ENCODE peak calls at places on chromosome 19, in nine cellular contexts. X, A, D, Q, J, Y, E, G and T are unnamed samples.
A peak's percentile ranks its signal among the peaks of the same experiment; 100 is the strongest.

GRCh38 chr19:5046339-5047039 is 77.6 kb downstream of the KDM4B start:
- DNase-seq in Q (peak; percentile 60), D (peak; percentile 68), X (no peak), E (peak; percentile 86), G (no peak), A (no peak), J (no peak), Y (no peak), T (peak; percentile 98)

GRCh38 chr19:5109560-5109959 is 140.6 kb downstream of the KDM4B start:
- DNase-seq in Y (no peak), G (no peak), A (no peak), J (peak; percentile 89), D (no peak), E (no peak), Q (no peak), X (no peak), T (no peak)

GRCh38 chr19:10975374-10976036 is 14.7 kb downstream of the SMARCA4 start:
- DNase-seq in G (no peak), X (no peak), J (no peak), Q (no peak), A (no peak), Y (no peak), D (peak; percentile 47), E (no peak), T (no peak)

GRCh38 chr19:32631381-32631780 is 43.6 kb downstream of the ANKRD27 start:
- DNase-seq in Y (no peak), J (no peak), G (no peak), X (peak; percentile 13), A (no peak), D (no peak), Q (no peak), E (no peak), T (no peak)

GRCh38 chr19:1860133-1860775 is 3.1 kb downstream of the KLF16 start:
- DNase-seq in Y (peak; percentile 68), G (peak; percentile 54), D (peak; percentile 69), X (peak; percentile 31), E (no peak), J (peak; percentile 79), A (peak; percentile 52), Q (peak; percentile 54), T (peak; percentile 1)

GRCh38 chr19:49657493-49658138 is 8.0 kb downstream of the IRF3 start:
- DNase-seq in J (no peak), A (no peak), E (no peak), Q (no peak), G (no peak), Y (no peak), X (no peak), D (no peak), T (no peak)

GRCh38 chr19:31344403-31344802 is 4.8 kb downstream of the TSHZ3 start:
- DNase-seq in A (no peak), G (no peak), E (no peak), X (no peak), J (peak; percentile 61), Q (no peak), D (no peak), Y (no peak), T (no peak)

GRCh38 chr19:32457540-32457939 is 52.0 kb downstream of the DPY19L3 start:
- DNase-seq in X (no peak), E (no peak), Y (no peak), A (no peak), Q (no peak), G (no peak), J (no peak), D (no peak), T (no peak)

GRCh38 chr19:52941941-52942370 is 18.7 kb upstream of the ZNF888 start:
- DNase-seq in G (no peak), A (no peak), Y (no peak), X (no peak), E (no peak), J (peak; percentile 74), D (no peak), Q (peak; percentile 7), T (peak; percentile 57)

GRCh38 chr19:8680676-8681344 is 17.8 kb downstream of the ACTL9 start:
- DNase-seq in D (no peak), J (no peak), Q (no peak), Y (no peak), A (no peak), E (no peak), X (no peak), G (no peak), T (no peak)

GRCh38 chr19:42086770-42087550 is 11.0 kb downstream of the ZNF574 start:
- DNase-seq in G (peak; percentile 33), E (no peak), J (no peak), Q (no peak), A (no peak), Y (no peak), D (no peak), X (no peak), T (no peak)

GRCh38 chr19:13847033-13847899 is 29.7 kb upstream of the NANOS3 start:
- DNase-seq in G (peak; percentile 80), A (peak; percentile 82), E (no peak), J (peak; percentile 96), D (peak; percentile 95), Q (peak; percentile 77), Y (peak; percentile 83), X (peak; percentile 66), T (peak; percentile 85)

GRCh38 chr19:44846455-44847143 is 502 bp downstream of the NECTIN2 start:
- DNase-seq in G (no peak), D (no peak), X (no peak), Y (no peak), Q (no peak), J (peak; percentile 96), A (no peak), E (no peak), T (no peak)

GRCh38 chr19:7558667-7559066 is 23.1 kb downstream of the PNPLA6 start:
- DNase-seq in A (no peak), Y (no peak), G (no peak), E (no peak), J (no peak), D (no peak), X (no peak), Q (no peak), T (no peak)

GRCh38 chr19:19552811-19553210 is 14.7 kb downstream of the CILP2 start:
- DNase-seq in G (no peak), D (no peak), E (peak; percentile 58), J (peak; percentile 92), Q (peak; percentile 76), A (no peak), X (no peak), Y (no peak), T (no peak)

GRCh38 chr19:23799321-23799720 is 40.6 kb upstream of the ZNF681 start:
- DNase-seq in X (no peak), A (no peak), E (no peak), Q (no peak), G (no peak), D (no peak), J (no peak), Y (peak; percentile 58), T (no peak)

GRCh38 chr19:5024282-5024681 is 55.4 kb downstream of the KDM4B start:
- DNase-seq in J (no peak), A (no peak), Q (no peak), E (no peak), G (no peak), X (no peak), D (no peak), Y (no peak), T (no peak)

GRCh38 chr19:55474269-55475265 is 1.9 kb upstream of the ZNF628 start:
- DNase-seq in D (no peak), A (no peak), Q (no peak), G (peak; percentile 75), X (no peak), Y (no peak), J (peak; percentile 61), E (no peak), T (no peak)